ENCODE peak calls at places on chromosome 9, in six cellular contexts. N, D, J, S, B and K are unnamed samples.

GRCh38 chr9:130368631-130369103 is 76.1 kb upstream of the ASS1 start:
- DNase-seq in N (no peak), D (peak; percentile 3), J (no peak), S (no peak), B (no peak), K (no peak)

GRCh38 chr9:23665051-23665450 is 161.0 kb downstream of the ELAVL2 start:
- DNase-seq in N (no peak), D (no peak), J (no peak), S (no peak), B (no peak), K (no peak)

GRCh38 chr9:134377976-134378375 is 51.7 kb downstream of the RXRA start:
- DNase-seq in N (no peak), D (no peak), J (peak; percentile 82), S (no peak), B (no peak), K (no peak)

GRCh38 chr9:86098793-86099694 is at the start of gene GOLM1:
- DNase-seq in N (peak; percentile 45), D (no peak), J (peak; percentile 66), S (peak; percentile 87), B (peak; percentile 78), K (no peak)

GRCh38 chr9:6354072-6354686 is 26.0 kb downstream of the TPD52L3 start:
- DNase-seq in N (no peak), D (no peak), J (no peak), S (peak; percentile 64), B (peak; percentile 76), K (peak; percentile 45)

GRCh38 chr9:128405077-128405779 is 15.4 kb upstream of the CERCAM start:
- DNase-seq in N (no peak), D (no peak), J (no peak), S (no peak), B (no peak), K (no peak)

GRCh38 chr9:126301985-126302603 is 24.5 kb upstream of the MVB12B start:
- DNase-seq in N (peak; percentile 33), D (no peak), J (no peak), S (peak; percentile 58), B (peak; percentile 44), K (no peak)

GRCh38 chr9:128150594-128151342 is 1.5 kb downstream of the LCN2 start:
- DNase-seq in N (no peak), D (no peak), J (no peak), S (peak; percentile 17), B (no peak), K (no peak)

GRCh38 chr9:103997861-103998370 is 96.2 kb upstream of the SMC2 start:
- DNase-seq in N (no peak), D (no peak), J (no peak), S (no peak), B (no peak), K (no peak)

GRCh38 chr9:68714416-68715180 is 9.6 kb downstream of the PIP5K1B start:
- DNase-seq in N (no peak), D (no peak), J (no peak), S (no peak), B (no peak), K (no peak)

GRCh38 chr9:136011703-136012496 is 50.7 kb upstream of the UBAC1 start:
- DNase-seq in N (peak; percentile 80), D (no peak), J (peak; percentile 94), S (peak; percentile 80), B (no peak), K (no peak)

GRCh38 chr9:129110740-129111142 is at the start of gene CRAT:
- DNase-seq in N (peak; percentile 97), D (peak; percentile 89), J (peak; percentile 99), S (peak; percentile 96), B (peak; percentile 100), K (peak; percentile 63)

GRCh38 chr9:133914483-133915342 is 77.4 kb downstream of the VAV2 start:
- DNase-seq in N (no peak), D (no peak), J (no peak), S (no peak), B (no peak), K (no peak)

GRCh38 chr9:97889941-97890557 is 32.3 kb downstream of the TRMO start:
- DNase-seq in N (no peak), D (no peak), J (no peak), S (peak; percentile 25), B (peak; percentile 65), K (no peak)

GRCh38 chr9:127968046-127968445 is 12.7 kb downstream of the EEIG1 start:
- DNase-seq in N (no peak), D (no peak), J (no peak), S (no peak), B (no peak), K (no peak)

GRCh38 chr9:112887377-112887776 is 3.3 kb downstream of the SLC46A2 start:
- DNase-seq in N (no peak), D (no peak), J (no peak), S (no peak), B (no peak), K (no peak)

GRCh38 chr9:136201609-136202448 is 3.1 kb downstream of the LHX3 start:
- DNase-seq in N (no peak), D (no peak), J (no peak), S (peak; percentile 84), B (peak; percentile 59), K (no peak)

GRCh38 chr9:23826120-23826629 is at the start of gene ELAVL2:
- DNase-seq in N (peak; percentile 89), D (no peak), J (peak; percentile 88), S (peak; percentile 99), B (no peak), K (peak; percentile 26)

GRCh38 chr9:80635065-80635464 is 1054.3 kb downstream of the TLE1 start:
- DNase-seq in N (no peak), D (no peak), J (no peak), S (no peak), B (no peak), K (no peak)

GRCh38 chr9:14212116-14212515 is 101.8 kb downstream of the NFIB start:
- DNase-seq in N (no peak), D (no peak), J (no peak), S (no peak), B (no peak), K (no peak)

GRCh38 chr9:96232539-96233241 is 69.3 kb downstream of the HSD17B3 start:
- DNase-seq in N (peak; percentile 75), D (no peak), J (peak; percentile 77), S (peak; percentile 64), B (peak; percentile 65), K (no peak)

GRCh38 chr9:91889161-91889560 is 60.9 kb downstream of the ROR2 start:
- DNase-seq in N (no peak), D (no peak), J (no peak), S (no peak), B (no peak), K (no peak)

GRCh38 chr9:4276856-4277255 is 23.0 kb downstream of the GLIS3 start:
- DNase-seq in N (no peak), D (no peak), J (no peak), S (no peak), B (no peak), K (no peak)

GRCh38 chr9:89929721-89930480 is 325.1 kb downstream of the GADD45G start:
- DNase-seq in N (no peak), D (no peak), J (no peak), S (peak; percentile 41), B (no peak), K (no peak)

GRCh38 chr9:4939118-4939561 is 45.9 kb upstream of the JAK2 start:
- DNase-seq in N (no peak), D (no peak), J (no peak), S (no peak), B (peak; percentile 27), K (peak; percentile 93)

GRCh38 chr9:34957492-34958410 is at the start of gene PHF24:
- DNase-seq in N (no peak), D (peak; percentile 5), J (no peak), S (peak; percentile 67), B (no peak), K (no peak)

GRCh38 chr9:4979224-4979623 is 5.8 kb upstream of the JAK2 start:
- DNase-seq in N (no peak), D (no peak), J (no peak), S (no peak), B (no peak), K (no peak)

GRCh38 chr9:115649991-115650472 is 503.6 kb upstream of the PAPPA start:
- DNase-seq in N (peak; percentile 75), D (no peak), J (peak; percentile 63), S (no peak), B (no peak), K (no peak)

GRCh38 chr9:134585746-134586706 is 55.6 kb upstream of the COL5A1 start:
- DNase-seq in N (peak; percentile 8), D (no peak), J (peak; percentile 47), S (no peak), B (no peak), K (no peak)

GRCh38 chr9:87464110-87464991 is 33.3 kb upstream of the DAPK1 start:
- DNase-seq in N (no peak), D (no peak), J (no peak), S (no peak), B (peak; percentile 54), K (peak; percentile 82)

GRCh38 chr9:108443741-108444140 is 412.0 kb downstream of the ACTL7B start:
- DNase-seq in N (no peak), D (no peak), J (no peak), S (no peak), B (no peak), K (no peak)